ENCODE peak calls at places on chromosome 10, in four cellular contexts. One of them, this sample, is unnamed.

GRCh38 chr10:56370217-56371113 is 9.4 kb upstream of the ZWINT start:
- DNase-seq in HCT116: peak; percentile 21
- DNase-seq in HepG2: no peak
- DNase-seq in H1: no peak
- DNase-seq in this sample: no peak

GRCh38 chr10:60417024-60417423 is 27.3 kb upstream of the ANK3 start:
- DNase-seq in HCT116: no peak
- DNase-seq in HepG2: no peak
- DNase-seq in H1: no peak
- DNase-seq in this sample: no peak

GRCh38 chr10:113463777-113464176 is 89.1 kb upstream of the HABP2 start:
- DNase-seq in HCT116: no peak
- DNase-seq in HepG2: peak; percentile 5
- DNase-seq in H1: no peak
- DNase-seq in this sample: no peak

GRCh38 chr10:95346715-95347401 is 56.1 kb upstream of the PDLIM1 start:
- DNase-seq in HCT116: peak; percentile 24
- DNase-seq in HepG2: peak; percentile 99
- DNase-seq in H1: no peak
- DNase-seq in this sample: no peak

GRCh38 chr10:69383485-69384089 is 33.1 kb downstream of the TACR2 start:
- DNase-seq in HCT116: no peak
- DNase-seq in HepG2: peak; percentile 13
- DNase-seq in H1: no peak
- DNase-seq in this sample: no peak

GRCh38 chr10:37240223-37240622 is 114.8 kb downstream of the ANKRD30A start:
- DNase-seq in HCT116: no peak
- DNase-seq in HepG2: no peak
- DNase-seq in H1: no peak
- DNase-seq in this sample: no peak

GRCh38 chr10:52390388-52390787 is 76.3 kb downstream of the DKK1 start:
- DNase-seq in HCT116: no peak
- DNase-seq in HepG2: no peak
- DNase-seq in H1: no peak
- DNase-seq in this sample: no peak

GRCh38 chr10:121597504-121598241 is 571 bp downstream of the FGFR2 start:
- DNase-seq in HCT116: no peak
- DNase-seq in HepG2: no peak
- DNase-seq in H1: no peak
- DNase-seq in this sample: no peak

GRCh38 chr10:119299531-119299930 is 92.2 kb downstream of the GRK5 start:
- DNase-seq in HCT116: no peak
- DNase-seq in HepG2: no peak
- DNase-seq in H1: no peak
- DNase-seq in this sample: no peak

GRCh38 chr10:133267293-133267692 is 9.4 kb downstream of the ADAM8 start:
- DNase-seq in HCT116: no peak
- DNase-seq in HepG2: no peak
- DNase-seq in H1: no peak
- DNase-seq in this sample: peak; percentile 59

GRCh38 chr10:24778298-24778697 is 54.6 kb upstream of the ARHGAP21 start:
- DNase-seq in HCT116: no peak
- DNase-seq in HepG2: no peak
- DNase-seq in H1: no peak
- DNase-seq in this sample: no peak

GRCh38 chr10:76245951-76246495 is 814.6 kb downstream of the LRMDA start:
- DNase-seq in HCT116: no peak
- DNase-seq in HepG2: no peak
- DNase-seq in H1: no peak
- DNase-seq in this sample: no peak

GRCh38 chr10:98202378-98202777 is 65.6 kb downstream of the LOXL4 start:
- DNase-seq in HCT116: no peak
- DNase-seq in HepG2: no peak
- DNase-seq in H1: no peak
- DNase-seq in this sample: no peak

GRCh38 chr10:124825702-124826101 is 24.1 kb downstream of the ABRAXAS2 start:
- DNase-seq in HCT116: no peak
- DNase-seq in HepG2: no peak
- DNase-seq in H1: no peak
- DNase-seq in this sample: no peak

GRCh38 chr10:77463499-77463898 is 174.1 kb downstream of the KCNMA1 start:
- DNase-seq in HCT116: no peak
- DNase-seq in HepG2: no peak
- DNase-seq in H1: no peak
- DNase-seq in this sample: no peak

GRCh38 chr10:122263971-122264370 is 7.1 kb upstream of the BTBD16 start:
- DNase-seq in HCT116: no peak
- DNase-seq in HepG2: peak; percentile 69
- DNase-seq in H1: no peak
- DNase-seq in this sample: no peak

GRCh38 chr10:88104213-88104612 is 240.8 kb downstream of the PTEN start:
- DNase-seq in HCT116: no peak
- DNase-seq in HepG2: no peak
- DNase-seq in H1: no peak
- DNase-seq in this sample: no peak

GRCh38 chr10:79400567-79401004 is 44.8 kb downstream of the ZCCHC24 start:
- DNase-seq in HCT116: peak; percentile 8
- DNase-seq in HepG2: peak; percentile 37
- DNase-seq in H1: no peak
- DNase-seq in this sample: peak; percentile 88

GRCh38 chr10:43390333-43390732 is 18.7 kb downstream of the HNRNPF start:
- DNase-seq in HCT116: no peak
- DNase-seq in HepG2: no peak
- DNase-seq in H1: no peak
- DNase-seq in this sample: no peak

GRCh38 chr10:88041243-88042161 is 178.1 kb downstream of the PTEN start:
- DNase-seq in HCT116: no peak
- DNase-seq in HepG2: no peak
- DNase-seq in H1: no peak
- DNase-seq in this sample: no peak

GRCh38 chr10:95660283-95660682 is 3.8 kb upstream of the ALDH18A1 start:
- DNase-seq in HCT116: no peak
- DNase-seq in HepG2: no peak
- DNase-seq in H1: no peak
- DNase-seq in this sample: no peak

GRCh38 chr10:79050896-79051555 is 17.7 kb upstream of the ZMIZ1 start:
- DNase-seq in HCT116: no peak
- DNase-seq in HepG2: no peak
- DNase-seq in H1: no peak
- DNase-seq in this sample: no peak

GRCh38 chr10:5089869-5090268 is 4.3 kb upstream of the AKR1C3 start:
- DNase-seq in HCT116: peak; percentile 34
- DNase-seq in HepG2: peak; percentile 43
- DNase-seq in H1: no peak
- DNase-seq in this sample: no peak

GRCh38 chr10:77844713-77845454 is 81.7 kb downstream of the DLG5 start:
- DNase-seq in HCT116: peak; percentile 38
- DNase-seq in HepG2: no peak
- DNase-seq in H1: no peak
- DNase-seq in this sample: no peak

GRCh38 chr10:17835688-17836087 is 26.5 kb downstream of the MRC1 start:
- DNase-seq in HCT116: peak; percentile 72
- DNase-seq in HepG2: no peak
- DNase-seq in H1: peak; percentile 36
- DNase-seq in this sample: no peak

GRCh38 chr10:69248117-69248730 is 28.1 kb downstream of the HKDC1 start:
- DNase-seq in HCT116: no peak
- DNase-seq in HepG2: no peak
- DNase-seq in H1: no peak
- DNase-seq in this sample: peak; percentile 52

GRCh38 chr10:49200859-49201258 is 12.7 kb upstream of the TMEM273 start:
- DNase-seq in HCT116: no peak
- DNase-seq in HepG2: no peak
- DNase-seq in H1: no peak
- DNase-seq in this sample: no peak

GRCh38 chr10:49202266-49202665 is 14.1 kb upstream of the TMEM273 start:
- DNase-seq in HCT116: no peak
- DNase-seq in HepG2: no peak
- DNase-seq in H1: no peak
- DNase-seq in this sample: no peak

GRCh38 chr10:49191349-49191748 is 3.2 kb upstream of the TMEM273 start:
- DNase-seq in HCT116: no peak
- DNase-seq in HepG2: no peak
- DNase-seq in H1: no peak
- DNase-seq in this sample: no peak

GRCh38 chr10:49194212-49194920 is 6.2 kb upstream of the TMEM273 start:
- DNase-seq in HCT116: no peak
- DNase-seq in HepG2: no peak
- DNase-seq in H1: no peak
- DNase-seq in this sample: no peak

DNA sequence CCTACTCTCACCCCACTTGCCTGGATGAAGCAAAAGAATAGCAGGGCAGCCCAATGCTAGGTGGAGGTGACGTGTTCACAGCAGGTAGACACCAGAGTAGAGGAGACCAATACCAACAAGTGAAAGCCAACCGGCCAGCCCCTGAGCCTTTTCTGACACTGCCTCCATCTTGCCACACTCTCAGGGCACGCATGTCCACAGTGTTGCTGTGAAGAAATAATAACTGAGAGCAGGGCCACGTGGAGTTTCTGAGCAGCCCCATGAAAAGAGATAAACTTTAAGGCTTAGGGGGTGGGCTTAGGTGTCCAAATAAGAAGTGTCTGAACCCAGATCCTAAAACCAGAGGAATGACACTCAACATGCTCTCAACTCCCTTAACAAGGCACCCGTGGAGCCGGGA is 9.0 kb upstream of the TMEM273 start:
- DNase-seq in HCT116: no peak
- DNase-seq in HepG2: no peak
- DNase-seq in H1: no peak
- DNase-seq in this sample: no peak
- TF ChIP-seq FOSL1 in HCT116: no peak
- TF ChIP-seq FOSL1 in HepG2: no peak
- TF ChIP-seq FOSL1 in H1: no peak
- TF ChIP-seq FOSL1 in this sample: no peak

DNA sequence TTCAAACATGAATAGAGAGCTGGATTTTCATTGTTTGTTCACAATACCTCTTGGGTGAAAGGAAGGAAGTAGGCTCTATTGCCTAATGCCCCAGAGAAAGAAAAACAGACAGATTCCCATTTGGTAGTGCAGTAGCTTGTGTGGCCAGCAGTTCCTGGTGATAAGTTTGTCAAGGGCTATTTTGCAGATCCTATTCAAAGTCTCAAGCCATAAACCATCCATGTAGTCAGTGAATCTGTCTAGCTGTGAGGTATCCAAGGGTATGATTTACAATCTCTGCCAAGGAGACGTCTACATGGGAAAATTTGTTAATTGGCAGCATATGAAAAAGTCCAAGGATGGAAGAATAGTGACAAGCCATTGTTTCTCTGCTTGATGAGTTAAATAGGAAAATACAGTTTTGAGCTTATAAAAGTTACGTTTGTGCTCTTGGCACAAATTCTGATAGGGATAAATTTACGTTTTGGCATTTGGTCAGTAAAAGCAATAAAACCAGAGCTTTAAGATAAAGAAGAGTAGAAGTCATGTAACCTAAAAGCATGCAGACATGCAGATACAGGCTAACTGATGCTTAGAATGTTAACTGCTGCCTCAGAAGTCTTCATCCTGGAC is 269.1 kb downstream of the GATA3 start:
- DNase-seq in HCT116: no peak
- DNase-seq in HepG2: no peak
- DNase-seq in H1: no peak
- DNase-seq in this sample: no peak
- TF ChIP-seq FOSL1 in HCT116: no peak
- TF ChIP-seq FOSL1 in HepG2: no peak
- TF ChIP-seq FOSL1 in H1: no peak
- TF ChIP-seq FOSL1 in this sample: no peak

GRCh38 chr10:131737543-131738395 is 163.0 kb upstream of the PPP2R2D start:
- DNase-seq in HCT116: no peak
- DNase-seq in HepG2: no peak
- DNase-seq in H1: no peak
- DNase-seq in this sample: no peak
- TF ChIP-seq FOSL1 in HCT116: no peak
- TF ChIP-seq FOSL1 in HepG2: no peak
- TF ChIP-seq FOSL1 in H1: no peak
- TF ChIP-seq FOSL1 in this sample: no peak

GRCh38 chr10:131972474-131973071 is 9.2 kb downstream of the BNIP3 start:
- DNase-seq in HCT116: no peak
- DNase-seq in HepG2: no peak
- DNase-seq in H1: no peak
- DNase-seq in this sample: peak; percentile 35
- TF ChIP-seq FOSL1 in HCT116: no peak
- TF ChIP-seq FOSL1 in HepG2: no peak
- TF ChIP-seq FOSL1 in H1: no peak
- TF ChIP-seq FOSL1 in this sample: no peak

DNA sequence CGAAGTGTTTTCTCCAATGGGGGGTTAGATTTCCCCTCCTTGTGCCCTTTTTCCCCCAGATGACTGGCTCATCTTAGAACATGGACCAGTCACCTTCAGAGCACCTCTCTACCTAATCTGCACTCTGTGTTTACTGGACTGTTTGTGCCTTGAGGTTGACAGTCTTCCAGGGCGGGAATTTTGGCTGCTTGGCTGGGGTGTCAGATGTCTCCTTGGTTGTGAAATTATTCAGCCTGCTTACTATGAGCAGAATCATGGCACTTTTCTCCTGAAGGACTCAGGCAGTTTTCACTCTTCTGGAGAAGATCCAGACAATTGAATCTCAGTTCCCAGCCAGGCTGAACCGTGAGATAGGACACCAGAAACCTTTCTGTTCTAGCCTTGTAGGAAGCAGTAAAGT is 60.3 kb upstream of the NFKB2 start:
- DNase-seq in HCT116: no peak
- DNase-seq in HepG2: no peak
- DNase-seq in H1: no peak
- DNase-seq in this sample: no peak
- TF ChIP-seq FOSL1 in HCT116: no peak
- TF ChIP-seq FOSL1 in HepG2: no peak
- TF ChIP-seq FOSL1 in H1: no peak
- TF ChIP-seq FOSL1 in this sample: no peak

GRCh38 chr10:64118736-64119135 is 597.5 kb downstream of the REEP3 start:
- DNase-seq in HCT116: no peak
- DNase-seq in HepG2: no peak
- DNase-seq in H1: no peak
- DNase-seq in this sample: no peak

GRCh38 chr10:64115471-64115870 is 594.3 kb downstream of the REEP3 start:
- DNase-seq in HCT116: no peak
- DNase-seq in HepG2: no peak
- DNase-seq in H1: no peak
- DNase-seq in this sample: no peak

GRCh38 chr10:64113796-64114195 is 592.6 kb downstream of the REEP3 start:
- DNase-seq in HCT116: no peak
- DNase-seq in HepG2: no peak
- DNase-seq in H1: no peak
- DNase-seq in this sample: no peak

GRCh38 chr10:64115913-64116643 is 594.9 kb downstream of the REEP3 start:
- DNase-seq in HCT116: no peak
- DNase-seq in HepG2: no peak
- DNase-seq in H1: no peak
- DNase-seq in this sample: no peak

DNA sequence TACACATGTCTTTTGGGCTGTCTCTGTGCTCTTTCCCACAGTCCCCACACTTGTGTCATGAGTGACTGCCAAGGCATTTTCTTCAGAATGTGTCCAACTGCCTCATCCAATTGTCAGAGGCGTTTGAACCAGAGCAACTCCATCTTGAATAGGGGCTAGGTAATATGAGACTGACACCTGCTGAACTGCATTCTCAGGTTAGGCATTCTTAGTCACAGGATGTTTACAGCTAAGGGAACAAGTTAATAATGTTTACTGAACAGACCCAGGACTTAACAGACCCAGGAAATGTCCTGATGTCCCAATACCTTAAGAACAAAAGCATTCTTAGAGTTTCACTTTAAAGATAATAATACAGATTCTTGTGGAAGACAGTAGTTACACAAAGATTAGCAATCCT is 595.5 kb downstream of the REEP3 start:
- DNase-seq in HCT116: no peak
- DNase-seq in HepG2: no peak
- DNase-seq in H1: no peak
- DNase-seq in this sample: no peak
- TF ChIP-seq FOSL1 in HCT116: no peak
- TF ChIP-seq FOSL1 in HepG2: no peak
- TF ChIP-seq FOSL1 in H1: no peak
- TF ChIP-seq FOSL1 in this sample: no peak